ENCODE peak calls at places on chromosomes 1 and 21, in nine cellular contexts. B is osteoblast, H is caudate nucleus, R is uterus, W is GM12878, X is dorsolateral prefrontal cortex, T is heart right ventricle, L is PC-3, J is SJCRH30. Y is an unnamed sample.

GRCh38 chr1:186849824-186850223 is 21.1 kb downstream of the PLA2G4A start:
- DNase-seq in W (no peak), R (no peak), X (no peak), J (no peak), H (no peak), L (no peak), B (no peak), T (no peak), Y (no peak)

GRCh38 chr1:30353637-30354036 is 369.7 kb downstream of the MATN1 start:
- DNase-seq in J (no peak), W (no peak), R (no peak), L (peak; percentile 18), H (no peak), B (peak; percentile 53), X (no peak), T (no peak), Y (no peak)

GRCh38 chr1:28028873-28029654 is 59.3 kb downstream of the EYA3 start:
- DNase-seq in W (no peak), H (no peak), R (no peak), B (no peak), T (no peak), X (no peak), J (no peak), L (no peak), Y (no peak)

GRCh38 chr1:77282187-77282865 is 507 bp downstream of the AK5 start:
- DNase-seq in B (no peak), L (peak; percentile 23), W (no peak), H (no peak), J (peak; percentile 61), T (no peak), R (no peak), X (peak; percentile 33), Y (peak; percentile 7)

GRCh38 chr1:6822530-6823359 is 37.5 kb downstream of the CAMTA1 start:
- DNase-seq in R (no peak), H (no peak), X (no peak), T (no peak), J (no peak), B (no peak), W (peak; percentile 53), L (no peak), Y (no peak)

GRCh38 chr1:29650476-29650875 is 414.2 kb downstream of the PTPRU start:
- DNase-seq in T (peak; percentile 2), J (no peak), L (no peak), X (no peak), H (no peak), B (no peak), R (no peak), W (no peak), Y (no peak)

GRCh38 chr1:6098303-6099215 is 52.9 kb downstream of the KCNAB2 start:
- DNase-seq in B (no peak), W (no peak), X (peak; percentile 40), R (peak; percentile 61), T (peak; percentile 49), L (no peak), H (no peak), J (no peak), Y (no peak)

GRCh38 chr1:6423321-6423999 is 1.1 kb upstream of the ESPN start:
- DNase-seq in H (no peak), J (no peak), T (no peak), X (no peak), W (no peak), R (no peak), L (peak; percentile 98), B (peak; percentile 95), Y (no peak)

GRCh38 chr21:32807717-32808380 is 36.3 kb upstream of the PAXBP1 start:
- DNase-seq in H (no peak), L (peak; percentile 25), R (no peak), X (no peak), B (peak; percentile 56), J (no peak), W (no peak), T (no peak), Y (no peak)

GRCh38 chr1:7752512-7753417 is 18.3 kb upstream of the VAMP3 start:
- DNase-seq in J (peak; percentile 56), L (peak; percentile 78), B (no peak), X (no peak), T (peak; percentile 71), R (peak; percentile 60), W (no peak), H (no peak), Y (peak; percentile 48)

GRCh38 chr1:13588946-13589345 is 5.3 kb downstream of the PDPN start:
- DNase-seq in R (no peak), J (no peak), H (no peak), W (no peak), L (no peak), X (no peak), B (no peak), T (no peak), Y (no peak)

GRCh38 chr1:151994956-151995355 is 1.3 kb upstream of the S100A10 start:
- DNase-seq in R (peak; percentile 26), J (peak; percentile 70), H (no peak), X (no peak), B (peak; percentile 91), L (peak; percentile 100), T (no peak), W (no peak), Y (no peak)

GRCh38 chr1:218330043-218330623 is 15.0 kb upstream of the TGFB2 start:
- DNase-seq in R (no peak), W (no peak), X (no peak), T (no peak), L (peak; percentile 81), H (no peak), B (no peak), J (no peak), Y (no peak)

GRCh38 chr21:31326478-31327247 is 17.4 kb downstream of the TIAM1 start:
- DNase-seq in B (peak; percentile 83), X (no peak), R (no peak), J (no peak), W (peak; percentile 95), H (no peak), T (no peak), L (no peak), Y (no peak)

GRCh38 chr1:22296701-22297591 is 154.0 kb upstream of the WNT4 start:
- DNase-seq in T (no peak), X (no peak), H (no peak), B (no peak), R (no peak), L (peak; percentile 14), J (peak; percentile 86), W (no peak), Y (no peak)

DNA sequence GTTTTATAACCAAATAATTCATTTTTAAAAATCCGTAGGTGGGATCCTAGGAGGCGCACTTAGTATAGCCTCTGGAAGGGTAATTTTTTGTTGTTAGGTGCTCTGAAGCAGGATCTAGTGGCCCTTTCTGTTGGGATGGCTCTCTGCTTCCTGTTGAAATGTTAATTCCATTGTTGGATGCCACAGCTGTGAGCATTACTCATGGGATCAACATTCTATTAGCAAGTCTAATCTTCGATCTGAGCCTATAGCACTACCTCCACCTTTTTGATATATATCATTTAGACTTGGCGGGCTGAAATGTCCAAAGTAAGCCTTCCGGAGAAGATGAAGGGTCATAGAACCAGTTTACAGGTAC is 1.3 kb downstream of the CXADR start:
- DNase-seq in B (no peak), J (no peak), X (no peak), L (peak; percentile 49), T (no peak), H (no peak), W (no peak), R (no peak), Y (no peak)
- H3K27ac ChIP-seq in B (no peak overlapping the region), J (no peak overlapping the region), X (peak overlapping the region; percentile 95), L (no peak overlapping the region), T (no peak overlapping the region), H (peak overlapping the region; percentile 91), W (no peak overlapping the region), R (peak overlapping the region; percentile 33), Y (peak overlapping the region; percentile 85)

GRCh38 chr1:202954057-202954745 is 3.9 kb downstream of the ADIPOR1 start:
- DNase-seq in H (no peak), J (no peak), X (no peak), R (no peak), W (no peak), T (no peak), L (peak; percentile 49), B (no peak), Y (no peak)
- H3K27ac ChIP-seq in H (no peak overlapping the region), J (no peak overlapping the region), X (no peak overlapping the region), R (no peak overlapping the region), W (no peak overlapping the region), T (peak overlapping the region; percentile 91), L (peak overlapping the region; percentile 6), B (no peak overlapping the region), Y (no peak overlapping the region)

GRCh38 chr1:168535536-168535935 is 8.3 kb downstream of the XCL2 start:
- DNase-seq in W (no peak), R (no peak), L (no peak), X (no peak), B (no peak), J (no peak), T (no peak), H (no peak), Y (no peak)
- H3K27ac ChIP-seq in W (no peak overlapping the region), R (no peak overlapping the region), L (no peak overlapping the region), X (no peak overlapping the region), B (no peak overlapping the region), J (no peak overlapping the region), T (peak overlapping the region; percentile 72), H (no peak overlapping the region), Y (no peak overlapping the region)

GRCh38 chr1:3981746-3982505 is 81.9 kb upstream of the C1orf174 start:
- DNase-seq in X (no peak), J (no peak), H (no peak), L (no peak), W (no peak), T (no peak), R (no peak), B (no peak), Y (no peak)
- H3K27ac ChIP-seq in X (no peak overlapping the region), J (no peak overlapping the region), H (no peak overlapping the region), L (no peak overlapping the region), W (no peak overlapping the region), T (no peak overlapping the region), R (no peak overlapping the region), B (no peak overlapping the region), Y (no peak overlapping the region)

GRCh38 chr1:32232558-32233304 is 10.5 kb downstream of the EIF3I start:
- DNase-seq in B (no peak), L (no peak), W (no peak), R (no peak), H (no peak), X (no peak), J (no peak), T (no peak), Y (no peak)
- H3K27ac ChIP-seq in B (no peak overlapping the region), L (no peak overlapping the region), W (no peak overlapping the region), R (no peak overlapping the region), H (no peak overlapping the region), X (no peak overlapping the region), J (no peak overlapping the region), T (no peak overlapping the region), Y (no peak overlapping the region)